ENCODE peak calls at places on chromosomes 1 and 21, in five cellular contexts. R, S, L, O and D are unnamed samples.

GRCh38 chr1:176852124-176852523 is 312.4 kb downstream of the ASTN1 start:
- DNase-seq in S (no peak), O (no peak), R (no peak), L (no peak), D (no peak)

GRCh38 chr1:88291902-88292301 is 392.2 kb upstream of the PKN2 start:
- DNase-seq in R (no peak), O (no peak), L (no peak), S (no peak), D (no peak)

GRCh38 chr1:203776636-203777035 is 11.7 kb downstream of the LAX1 start:
- DNase-seq in L (no peak), R (no peak), S (no peak), O (no peak), D (peak; percentile 28)

GRCh38 chr1:245051349-245052221 is 103.2 kb upstream of the KIF26B start:
- DNase-seq in O (no peak), S (peak; percentile 52), L (no peak), R (peak; percentile 90), D (no peak)

GRCh38 chr1:53237638-53238037 is 680 bp downstream of the MAGOH start:
- DNase-seq in O (no peak), S (no peak), L (no peak), R (peak; percentile 24), D (no peak)

GRCh38 chr1:224894915-224895314 is 34.6 kb upstream of the DNAH14 start:
- DNase-seq in O (peak; percentile 7), L (no peak), S (no peak), R (peak; percentile 34), D (peak; percentile 35)

GRCh38 chr1:204584699-204585372 is 68.6 kb downstream of the MDM4 start:
- DNase-seq in S (no peak), R (no peak), L (no peak), O (no peak), D (no peak)

GRCh38 chr21:41418393-41418792 is 7.6 kb upstream of the MX1 start:
- DNase-seq in S (no peak), R (no peak), L (no peak), O (no peak), D (no peak)

GRCh38 chr1:235069171-235069570 is 59.5 kb downstream of the TOMM20 start:
- DNase-seq in S (no peak), L (no peak), R (no peak), O (no peak), D (no peak)

GRCh38 chr21:43858806-43859648 is 6.0 kb upstream of the AGPAT3 start:
- DNase-seq in L (no peak), S (peak; percentile 53), O (peak; percentile 50), R (no peak), D (no peak)
- TF ChIP-seq HDAC2 in L (no peak), S (no peak), O (no peak), R (no peak), D (no peak)

GRCh38 chr1:6248161-6248776 is 4.3 kb downstream of the HES3 start:
- DNase-seq in O (no peak), S (peak; percentile 47), L (no peak), R (no peak), D (no peak)
- TF ChIP-seq HDAC2 in O (no peak), S (no peak), L (no peak), R (no peak), D (no peak)

GRCh38 chr1:230286890-230287269 is 139.3 kb downstream of the PGBD5 start:
- DNase-seq in L (no peak), S (no peak), O (no peak), R (no peak), D (no peak)

GRCh38 chr1:230283678-230284077 is 142.5 kb downstream of the PGBD5 start:
- DNase-seq in L (no peak), R (no peak), O (no peak), S (no peak), D (no peak)

GRCh38 chr1:230285351-230285750 is 140.8 kb downstream of the PGBD5 start:
- DNase-seq in O (no peak), L (no peak), R (no peak), S (no peak), D (no peak)

GRCh38 chr1:230286166-230286889 is 139.8 kb downstream of the PGBD5 start:
- DNase-seq in R (no peak), S (no peak), L (no peak), O (no peak), D (no peak)

GRCh38 chr1:230284891-230285290 is 141.2 kb downstream of the PGBD5 start:
- DNase-seq in L (no peak), S (no peak), O (no peak), R (no peak), D (no peak)
- TF ChIP-seq HDAC2 in L (no peak), S (no peak), O (no peak), R (no peak), D (no peak)

GRCh38 chr21:26112127-26112742 is 58.3 kb downstream of the APP start:
- DNase-seq in S (no peak), L (no peak), O (no peak), R (no peak), D (no peak)

GRCh38 chr21:26106562-26106961 is 64.0 kb downstream of the APP start:
- DNase-seq in L (no peak), R (no peak), O (no peak), S (no peak), D (no peak)

GRCh38 chr21:26105819-26106218 is 64.8 kb downstream of the APP start:
- DNase-seq in S (no peak), R (no peak), O (no peak), L (no peak), D (no peak)

GRCh38 chr21:26110703-26111102 is 59.9 kb downstream of the APP start:
- DNase-seq in O (no peak), S (no peak), L (no peak), R (no peak), D (no peak)

DNA sequence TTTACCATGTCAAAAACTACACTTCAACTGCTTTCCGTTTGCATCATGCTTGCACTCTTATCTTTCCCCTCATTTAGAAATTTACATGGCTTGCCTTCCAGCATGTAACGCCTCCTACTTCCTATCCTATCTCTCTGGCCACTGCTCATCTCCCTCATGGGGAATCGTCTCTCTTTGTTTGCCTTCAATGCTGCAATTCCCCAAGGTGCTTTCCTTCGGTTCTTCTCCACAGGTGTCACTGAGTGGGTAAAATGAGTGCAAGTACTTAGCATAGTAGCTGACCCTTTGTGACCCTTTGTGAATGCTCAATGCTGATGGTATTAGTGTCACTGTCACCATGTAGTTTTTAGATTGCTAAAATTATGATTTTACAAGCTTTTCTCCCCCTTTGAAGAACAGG is 63.1 kb downstream of the APP start:
- DNase-seq in O (no peak), S (no peak), R (no peak), L (no peak), D (no peak)
- TF ChIP-seq HDAC2 in O (no peak), S (no peak), R (no peak), L (no peak), D (no peak)